ENCODE peak calls at places on chromosomes 16 and 17, in six cellular contexts. H, G, L, Q, N and V are unnamed samples.

GRCh38 chr17:49506282-49506681 is 11.2 kb downstream of the NGFR start:
- DNase-seq in H (no peak), G (no peak), L (no peak), Q (no peak), N (no peak), V (no peak)

GRCh38 chr17:7888184-7888920 is at the start of gene CHD3:
- DNase-seq in H (peak), G (no peak), L (no peak), Q (peak), N (no peak), V (no peak)

GRCh38 chr17:82399601-82400101 is 18.5 kb upstream of the HEXD start:
- DNase-seq in H (no peak), G (no peak), L (no peak), Q (no peak), N (no peak), V (no peak)

GRCh38 chr17:54745862-54746261 is 154.8 kb upstream of the TOM1L1 start:
- DNase-seq in H (no peak), G (no peak), L (no peak), Q (no peak), N (no peak), V (no peak)

GRCh38 chr17:36667922-36668321 is 66.5 kb downstream of the MRM1 start:
- DNase-seq in H (no peak), G (no peak), L (no peak), Q (no peak), N (no peak), V (no peak)

GRCh38 chr17:37608369-37609169 is 649 bp downstream of the SYNRG start:
- DNase-seq in H (no peak), G (no peak), L (peak), Q (no peak), N (no peak), V (no peak)

GRCh38 chr16:82990155-82990554 is 363.4 kb downstream of the CDH13 start:
- DNase-seq in H (no peak), G (peak), L (no peak), Q (no peak), N (no peak), V (no peak)

GRCh38 chr17:58917228-58917627 is 161.6 kb downstream of the PPM1E start:
- DNase-seq in H (no peak), G (no peak), L (no peak), Q (no peak), N (no peak), V (no peak)

GRCh38 chr17:50209472-50210248 is 8.2 kb upstream of the COL1A1 start:
- DNase-seq in H (peak), G (peak), L (no peak), Q (peak), N (peak), V (peak)

GRCh38 chr17:40341808-40342574 is 22.5 kb downstream of the GJD3 start:
- DNase-seq in H (peak), G (no peak), L (peak), Q (peak), N (peak), V (peak)

GRCh38 chr17:60597297-60597696 is 2.7 kb upstream of the PPM1D start:
- DNase-seq in H (no peak), G (no peak), L (no peak), Q (no peak), N (no peak), V (no peak)

GRCh38 chr17:1709971-1710806 is at the start of gene TLCD2:
- DNase-seq in H (peak), G (no peak), L (no peak), Q (peak), N (peak), V (peak)

GRCh38 chr17:13728751-13729150 is 127.0 kb upstream of the HS3ST3A1 start:
- DNase-seq in H (no peak), G (no peak), L (no peak), Q (no peak), N (no peak), V (no peak)

GRCh38 chr17:17180741-17181525 is 25.2 kb downstream of the PLD6 start:
- DNase-seq in H (no peak), G (no peak), L (no peak), Q (no peak), N (no peak), V (no peak)

GRCh38 chr17:49130891-49131290 is 1.7 kb upstream of the B4GALNT2 start:
- DNase-seq in H (no peak), G (no peak), L (no peak), Q (no peak), N (no peak), V (no peak)

GRCh38 chr16:13076878-13077277 is 175.5 kb downstream of the SHISA9 start:
- DNase-seq in H (no peak), G (no peak), L (no peak), Q (no peak), N (no peak), V (no peak)

GRCh38 chr16:22284637-22285515 is 12.3 kb upstream of the POLR3E start:
- DNase-seq in H (no peak), G (peak), L (no peak), Q (no peak), N (no peak), V (no peak)

GRCh38 chr17:17269926-17270773 is 10.9 kb downstream of the COPS3 start:
- DNase-seq in H (no peak), G (no peak), L (peak), Q (no peak), N (no peak), V (no peak)

GRCh38 chr16:22370038-22370541 is 4.3 kb downstream of the CDR2 start:
- DNase-seq in H (no peak), G (peak), L (peak), Q (no peak), N (no peak), V (no peak)

GRCh38 chr16:70737377-70738082 is 51.7 kb upstream of the MTSS2 start:
- DNase-seq in H (peak), G (peak), L (no peak), Q (peak), N (peak), V (peak)

GRCh38 chr17:1565860-1566259 is 3.3 kb upstream of the PITPNA start:
- DNase-seq in H (no peak), G (no peak), L (no peak), Q (no peak), N (no peak), V (no peak)

GRCh38 chr17:56600246-56600645 is 6.7 kb downstream of the NOG start:
- DNase-seq in H (no peak), G (no peak), L (no peak), Q (no peak), N (no peak), V (no peak)

GRCh38 chr17:70144260-70144846 is 25.0 kb upstream of the KCNJ2 start:
- DNase-seq in H (no peak), G (no peak), L (peak), Q (no peak), N (no peak), V (no peak)

GRCh38 chr16:27332105-27332504 is 18.3 kb downstream of the IL4R start:
- DNase-seq in H (no peak), G (no peak), L (no peak), Q (no peak), N (peak), V (peak)

GRCh38 chr17:29929006-29929543 is 953 bp downstream of the SSH2 start:
- DNase-seq in H (peak), G (no peak), L (peak), Q (no peak), N (no peak), V (no peak)

GRCh38 chr16:55155815-55156214 is 168.2 kb upstream of the IRX6 start:
- DNase-seq in H (no peak), G (no peak), L (no peak), Q (no peak), N (no peak), V (no peak)

GRCh38 chr17:60817187-60817586 is 139.5 kb downstream of the BCAS3 start:
- DNase-seq in H (no peak), G (peak), L (no peak), Q (no peak), N (no peak), V (no peak)

GRCh38 chr17:51258756-51259573 is 884 bp downstream of the MBTD1 start:
- DNase-seq in H (no peak), G (no peak), L (peak), Q (peak), N (no peak), V (no peak)

GRCh38 chr17:18993876-18994275 is 10.7 kb downstream of the FAM83G start:
- DNase-seq in H (no peak), G (peak), L (no peak), Q (peak), N (no peak), V (no peak)

GRCh38 chr17:30920282-30920681 is 1.5 kb upstream of the ADAP2 start:
- DNase-seq in H (no peak), G (peak), L (peak), Q (no peak), N (peak), V (no peak)

GRCh38 chr17:4753392-4753791 is 13.7 kb upstream of the CXCL16 start:
- DNase-seq in H (no peak), G (no peak), L (no peak), Q (no peak), N (no peak), V (no peak)
- H3K27ac ChIP-seq in H (no peak), G (no peak), L (no peak), Q (no peak), N (no peak), V (no peak)

GRCh38 chr16:4389051-4389955 is 17.7 kb downstream of the VASN start:
- DNase-seq in H (no peak), G (no peak), L (no peak), Q (no peak), N (peak), V (peak)
- H3K27ac ChIP-seq in H (peak), G (no peak), L (peak), Q (no peak), N (peak), V (peak)

DNA sequence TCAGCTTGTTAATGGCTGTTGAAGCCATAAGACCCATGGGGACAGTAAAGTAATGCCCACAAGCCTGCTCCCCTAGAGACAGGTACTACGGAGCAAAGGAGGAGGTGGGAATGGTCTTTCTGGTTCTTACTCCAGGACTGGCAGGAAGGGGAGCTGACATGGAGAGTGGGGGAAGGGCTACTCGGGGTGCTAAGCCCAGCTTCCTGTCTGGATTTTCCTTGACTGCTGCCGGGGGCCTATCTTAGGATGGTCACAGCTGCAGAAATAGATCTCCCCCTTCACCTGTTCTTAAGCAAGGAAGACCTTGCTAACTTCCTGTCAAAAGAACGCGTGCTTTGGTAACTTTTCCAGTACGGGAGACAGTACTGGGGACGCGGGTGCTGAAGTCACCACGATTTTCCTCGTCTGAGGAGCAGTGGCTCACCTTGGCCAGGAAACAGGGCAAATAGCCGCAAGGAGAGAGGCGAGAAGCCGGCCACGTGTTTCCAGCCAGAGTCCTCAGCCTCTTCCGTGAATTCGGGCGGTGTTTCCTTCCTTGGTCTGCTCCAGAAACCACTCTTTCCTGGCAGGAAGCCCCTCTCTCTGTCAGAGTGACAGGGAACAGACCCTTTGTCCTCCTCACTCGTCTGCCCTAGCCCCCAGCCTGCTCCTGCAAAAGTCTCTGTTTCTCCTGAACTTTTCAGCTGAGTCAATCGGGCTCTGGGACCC is 656 bp upstream of the PRR29 start:
- DNase-seq in H (no peak), G (no peak), L (no peak), Q (no peak), N (no peak), V (peak)
- H3K27ac ChIP-seq in H (peak), G (no peak), L (no peak), Q (no peak), N (no peak), V (no peak)

GRCh38 chr16:15538484-15538883 is 104.1 kb downstream of the BMERB1 start:
- DNase-seq in H (no peak), G (no peak), L (no peak), Q (no peak), N (no peak), V (no peak)

GRCh38 chr16:15539197-15539596 is 103.8 kb downstream of the MARF1 start:
- DNase-seq in H (no peak), G (no peak), L (peak), Q (no peak), N (no peak), V (no peak)

GRCh38 chr16:15533386-15533785 is 99.0 kb downstream of the BMERB1 start:
- DNase-seq in H (no peak), G (no peak), L (no peak), Q (no peak), N (no peak), V (no peak)

GRCh38 chr16:15535772-15536171 is 101.4 kb downstream of the BMERB1 start:
- DNase-seq in H (no peak), G (no peak), L (no peak), Q (no peak), N (no peak), V (no peak)

DNA sequence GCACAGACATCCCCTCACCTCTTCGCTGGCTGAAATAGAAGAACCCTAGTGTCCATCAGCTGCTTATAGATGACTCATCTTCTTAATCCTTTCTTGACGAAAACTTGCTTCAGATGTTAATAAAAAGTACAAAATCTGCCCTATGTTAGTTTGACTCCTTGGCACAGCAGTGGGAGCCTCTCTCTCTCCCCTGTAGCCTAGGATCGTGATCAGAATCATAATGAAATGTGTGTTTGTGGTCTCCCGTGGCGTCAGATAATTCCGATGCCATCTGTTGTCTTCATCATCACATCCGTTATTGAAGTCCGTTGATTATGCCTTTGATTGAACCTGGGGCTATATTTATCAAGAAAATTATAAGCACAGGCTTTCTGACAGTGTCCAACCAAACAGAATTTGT is 102.4 kb downstream of the BMERB1 start:
- DNase-seq in H (no peak), G (no peak), L (no peak), Q (no peak), N (no peak), V (no peak)
- H3K27ac ChIP-seq in H (no peak), G (no peak), L (no peak), Q (no peak), N (no peak), V (no peak)

GRCh38 chr16:56639045-56639444 is 579 bp downstream of the MT1A start:
- DNase-seq in H (no peak), G (no peak), L (no peak), Q (no peak), N (no peak), V (no peak)
- H3K27ac ChIP-seq in H (no peak), G (no peak), L (no peak), Q (no peak), N (no peak), V (peak)